ENCODE peak calls at places on chromosomes 1 and 21, in six cellular contexts. P, B, A, X, Z and C are unnamed samples.

GRCh38 chr1:167489581-167490340 is 28.6 kb downstream of the CD247 start:
- DNase-seq in X (no peak), A (no peak), B (no peak), Z (peak; percentile 39), P (no peak), C (peak; percentile 46)

GRCh38 chr1:96464991-96465875 is 256.4 kb upstream of the PTBP2 start:
- DNase-seq in B (peak; percentile 80), P (no peak), X (no peak), A (no peak), Z (no peak), C (no peak)

GRCh38 chr1:21572141-21572540 is 62.9 kb downstream of the ALPL start:
- DNase-seq in X (no peak), B (no peak), Z (no peak), P (no peak), A (no peak), C (no peak)

GRCh38 chr1:53468374-53468773 is 9.2 kb downstream of the DMRTB1 start:
- DNase-seq in B (no peak), X (no peak), P (no peak), Z (no peak), A (no peak), C (no peak)

GRCh38 chr21:39681845-39682244 is 63.1 kb upstream of the IGSF5 start:
- DNase-seq in X (no peak), B (peak; percentile 13), P (no peak), Z (no peak), A (no peak), C (no peak)

GRCh38 chr1:36591278-36591677 is 108.6 kb upstream of the CSF3R start:
- DNase-seq in B (no peak), A (no peak), X (no peak), P (no peak), Z (no peak), C (no peak)

GRCh38 chr1:50481142-50481736 is 58.0 kb upstream of the DMRTA2 start:
- DNase-seq in B (no peak), Z (no peak), P (no peak), A (no peak), X (no peak), C (no peak)

GRCh38 chr1:21631944-21632887 is 36.9 kb downstream of the RAP1GAP start:
- DNase-seq in X (peak; percentile 93), A (no peak), Z (no peak), B (no peak), P (peak; percentile 45), C (no peak)

GRCh38 chr1:29855761-29856160 is 619.4 kb downstream of the PTPRU start:
- DNase-seq in P (no peak), Z (no peak), X (no peak), A (no peak), B (no peak), C (no peak)

GRCh38 chr1:96865731-96866684 is 144.4 kb downstream of the PTBP2 start:
- DNase-seq in B (peak; percentile 100), A (no peak), P (no peak), X (no peak), Z (no peak), C (no peak)

GRCh38 chr1:226370144-226370923 is 37.6 kb downstream of the PARP1 start:
- DNase-seq in X (no peak), P (no peak), B (no peak), A (no peak), Z (no peak), C (no peak)

GRCh38 chr1:192488058-192488457 is 87.5 kb upstream of the RGS1 start:
- DNase-seq in P (no peak), X (peak; percentile 17), Z (no peak), A (no peak), B (no peak), C (no peak)

GRCh38 chr1:213767683-213768082 is 220.1 kb upstream of the PROX1 start:
- DNase-seq in X (no peak), A (no peak), P (no peak), Z (no peak), B (no peak), C (no peak)

GRCh38 chr1:185155600-185156320 is 993 bp downstream of the TRMT1L start:
- DNase-seq in P (no peak), Z (peak; percentile 42), A (no peak), X (no peak), B (peak; percentile 52), C (peak; percentile 49)

GRCh38 chr1:58922302-58923089 is 138.6 kb upstream of the JUN start:
- DNase-seq in A (peak; percentile 9), P (peak; percentile 62), B (peak; percentile 44), X (no peak), Z (peak; percentile 35), C (peak; percentile 60)

GRCh38 chr1:210151063-210151672 is 81.4 kb upstream of the SERTAD4 start:
- DNase-seq in B (no peak), A (no peak), X (no peak), P (no peak), Z (no peak), C (no peak)

GRCh38 chr21:39604951-39605350 is 7.8 kb upstream of the B3GALT5 start:
- DNase-seq in P (no peak), A (no peak), Z (no peak), X (no peak), B (no peak), C (no peak)

GRCh38 chr1:219577331-219577730 is 35.6 kb downstream of the ZC3H11B start:
- DNase-seq in A (no peak), P (no peak), Z (no peak), B (no peak), X (no peak), C (no peak)

GRCh38 chr1:217311766-217312165 is 319.1 kb downstream of the GPATCH2 start:
- DNase-seq in P (no peak), X (no peak), B (peak; percentile 20), Z (no peak), A (no peak), C (no peak)

GRCh38 chr1:246110343-246111219 is 396.5 kb downstream of the SMYD3 start:
- DNase-seq in P (no peak), A (no peak), X (peak; percentile 77), B (peak; percentile 78), Z (no peak), C (no peak)

DNA sequence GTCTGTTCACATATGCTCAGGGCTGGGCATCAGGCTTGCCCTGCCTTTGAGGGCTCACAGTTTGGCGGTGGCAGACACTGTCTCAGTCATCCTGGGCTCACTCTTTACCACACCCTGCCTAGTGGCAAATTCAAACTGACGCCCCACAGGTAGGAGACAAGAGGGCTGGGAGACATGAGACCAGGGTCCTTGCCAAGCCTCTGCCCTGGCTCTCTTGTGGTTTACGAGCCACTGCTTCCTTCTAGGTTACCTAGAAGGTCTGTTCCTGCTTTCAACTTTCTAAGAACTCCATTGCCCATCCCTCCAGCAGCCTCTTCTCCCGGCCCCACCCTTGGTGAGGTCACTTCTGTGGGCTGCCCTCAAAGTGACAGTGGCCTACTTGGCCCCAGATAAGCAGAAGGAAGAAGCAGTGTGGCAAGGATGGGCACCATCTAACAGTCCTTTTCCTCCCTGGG is 10.5 kb downstream of the KIF21B start:
- DNase-seq in P (no peak), A (no peak), X (peak; percentile 61), Z (no peak), B (no peak), C (peak; percentile 80)
- H3K27ac ChIP-seq in P (no peak overlapping the region), A (no peak overlapping the region), X (no peak overlapping the region), Z (no peak overlapping the region), B (no peak overlapping the region), C (no peak overlapping the region)

GRCh38 chr1:206593351-206593925 is 18.8 kb downstream of the EIF2D start:
- DNase-seq in P (no peak), A (no peak), B (no peak), Z (no peak), X (no peak), C (no peak)
- H3K27ac ChIP-seq in P (no peak overlapping the region), A (no peak overlapping the region), B (no peak overlapping the region), Z (no peak overlapping the region), X (no peak overlapping the region), C (no peak overlapping the region)

DNA sequence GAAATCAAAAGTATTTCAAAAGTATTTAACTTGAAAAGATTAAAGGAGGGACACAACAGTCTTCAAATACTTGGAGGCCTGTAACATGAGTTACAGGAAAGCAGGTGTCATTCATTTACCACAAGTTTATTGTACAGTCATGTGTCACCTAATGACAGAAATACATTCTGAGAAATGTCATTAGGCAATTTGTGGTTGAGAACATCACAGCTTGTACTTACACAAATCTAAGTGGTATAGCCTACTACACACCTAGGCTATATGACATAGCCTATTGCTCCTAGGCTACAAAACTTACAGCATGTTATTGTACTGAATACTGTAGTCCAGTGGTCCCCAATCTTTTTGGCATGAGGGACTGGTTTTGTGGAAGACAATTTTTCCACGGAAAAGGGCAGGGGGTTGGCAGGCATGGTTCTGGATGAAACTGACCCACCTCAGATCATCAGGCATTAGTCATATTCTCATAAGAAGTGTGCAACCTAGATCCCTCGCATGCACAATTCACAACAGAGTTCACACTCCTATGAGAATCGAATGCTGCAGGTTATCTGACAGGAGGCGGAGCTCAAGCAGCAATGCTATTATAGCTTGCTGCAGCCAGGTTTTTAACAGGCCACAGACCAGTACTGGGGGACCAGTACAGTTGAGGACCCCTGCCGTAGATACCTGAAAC is 25.0 kb upstream of the PHTF1 start:
- DNase-seq in X (no peak), A (no peak), B (peak; percentile 11), Z (peak; percentile 37), P (no peak), C (peak; percentile 90)
- H3K27ac ChIP-seq in X (peak overlapping the region; percentile 23), A (no peak overlapping the region), B (no peak overlapping the region), Z (peak overlapping the region; percentile 48), P (peak overlapping the region; percentile 9), C (peak overlapping the region; percentile 88)

GRCh38 chr1:205709640-205710039 is 29.3 kb upstream of the SLC45A3 start:
- DNase-seq in Z (no peak), B (no peak), P (no peak), A (no peak), X (no peak), C (no peak)

GRCh38 chr1:205709059-205709398 is 28.7 kb upstream of the SLC45A3 start:
- DNase-seq in A (no peak), X (no peak), B (peak; percentile 87), P (no peak), Z (no peak), C (no peak)

GRCh38 chr1:205714190-205714905 is 34.0 kb upstream of the SLC45A3 start:
- DNase-seq in X (no peak), A (peak; percentile 10), Z (no peak), B (peak; percentile 33), P (no peak), C (no peak)

GRCh38 chr1:205710201-205711062 is 30.1 kb upstream of the SLC45A3 start:
- DNase-seq in Z (no peak), P (no peak), A (no peak), B (no peak), X (no peak), C (no peak)

DNA sequence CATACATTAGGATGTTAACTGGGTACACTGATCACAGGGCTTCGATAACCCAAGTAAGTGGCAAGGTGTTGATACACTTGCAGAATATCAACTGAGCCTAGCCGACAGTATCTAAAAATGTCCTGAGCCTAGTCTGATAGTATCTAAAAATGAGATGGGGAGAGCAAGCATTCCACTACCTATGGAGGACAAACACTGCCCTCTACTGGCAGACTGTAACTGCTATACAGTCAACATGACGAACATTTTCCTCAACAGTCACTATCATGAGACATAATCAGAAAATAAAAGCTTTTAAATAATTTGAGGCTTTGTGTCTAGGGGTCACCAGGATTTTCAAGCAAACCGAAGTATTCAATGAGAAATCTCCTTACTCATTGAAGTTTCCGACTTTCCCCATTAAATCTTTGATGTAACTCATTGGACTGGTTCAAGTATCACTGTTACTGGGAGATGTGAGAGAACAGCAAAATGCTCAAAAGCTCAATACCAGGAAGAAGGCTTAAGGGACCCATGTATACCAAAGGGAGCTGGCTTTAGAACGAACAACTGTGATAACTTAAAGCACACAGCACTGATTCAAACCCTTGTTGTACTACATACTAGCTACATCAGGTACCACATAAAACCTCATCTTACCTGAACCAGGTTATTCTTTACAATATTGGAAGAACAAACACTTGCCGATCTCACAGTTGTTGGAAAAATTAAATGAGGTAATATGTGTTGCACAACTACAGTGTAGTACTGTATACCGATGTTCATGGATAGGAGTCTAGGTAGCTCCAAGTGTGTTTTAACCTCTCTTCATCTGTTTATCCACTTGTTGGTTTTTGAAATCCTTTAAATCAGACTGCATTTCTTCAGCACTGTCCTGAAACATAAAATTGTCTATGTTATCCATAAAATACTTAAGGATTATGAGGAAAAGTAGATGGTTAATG is 31.1 kb upstream of the SLC45A3 start:
- DNase-seq in A (peak; percentile 64), X (peak; percentile 79), B (peak; percentile 86), Z (peak; percentile 61), P (peak; percentile 67), C (peak; percentile 52)
- H3K27ac ChIP-seq in A (peak overlapping the region; percentile 1), X (no peak overlapping the region), B (no peak overlapping the region), Z (no peak overlapping the region), P (no peak overlapping the region), C (no peak overlapping the region)